ENCODE peak calls at places on chromosomes 16 and 17, in nine cellular contexts. V is kidney; X is H7; Z is fibroblast of lung; Y is Calu3; W is heart left ventricle; J is activated CD4-positive, alpha-beta T cell treated with anti-CD3 and anti-CD28 coated beads, Interleukin-2, amount 50 U/mL, for 1 hour; K is stimulated activated CD4-positive, alpha-beta T cell treated with anti-CD3 and anti-CD28 coated beads, Interleukin-1b, Interleukin-23, amount 100 ng/mL, for 1 hour; O is activated naive CD8-positive, alpha-beta T cell treated with anti-CD3 and anti-CD28 coated beads, Interleukin-2, amount 50 U/mL, for 16 hours. M is an unnamed sample.

GRCh38 chr16:89823087-89823823 is 5.0 kb upstream of the SPIRE2 start:
- DNase-seq in V (no peak), X (peak; percentile 78), Z (no peak), Y (no peak), W (no peak), J (no peak), K (no peak), O (no peak), M (no peak)

GRCh38 chr17:13541032-13541480 is 60.7 kb downstream of the HS3ST3A1 start:
- DNase-seq in V (no peak), X (no peak), Z (peak; percentile 98), Y (no peak), W (no peak), J (no peak), K (no peak), O (no peak), M (peak; percentile 95)

GRCh38 chr16:15776572-15776971 is 80.3 kb downstream of the MYH11 start:
- DNase-seq in V (peak; percentile 21), X (no peak), Z (no peak), Y (no peak), W (no peak), J (no peak), K (no peak), O (no peak), M (no peak)

GRCh38 chr16:87636050-87636684 is 33.9 kb downstream of the JPH3 start:
- DNase-seq in V (peak; percentile 95), X (peak; percentile 98), Z (peak; percentile 61), Y (peak; percentile 91), W (peak; percentile 90), J (peak; percentile 80), K (peak; percentile 54), O (peak; percentile 60), M (peak; percentile 72)

GRCh38 chr16:71698491-71698890 is 26.0 kb downstream of the PHLPP2 start:
- DNase-seq in V (no peak), X (no peak), Z (no peak), Y (no peak), W (no peak), J (no peak), K (no peak), O (no peak), M (no peak)

GRCh38 chr16:20884240-20884556 is 16.0 kb downstream of the DCUN1D3 start:
- DNase-seq in V (no peak), X (no peak), Z (peak; percentile 85), Y (no peak), W (no peak), J (no peak), K (no peak), O (no peak), M (peak; percentile 67)

GRCh38 chr16:22635345-22635744 is 124.7 kb downstream of the NPIPB5 start:
- DNase-seq in V (no peak), X (peak; percentile 46), Z (peak; percentile 12), Y (no peak), W (no peak), J (no peak), K (no peak), O (no peak), M (peak; percentile 61)

GRCh38 chr17:71753070-71753469 is 367.8 kb upstream of the SOX9 start:
- DNase-seq in V (no peak), X (no peak), Z (peak; percentile 29), Y (no peak), W (no peak), J (no peak), K (no peak), O (no peak), M (no peak)

GRCh38 chr17:16662936-16663335 is 9.3 kb upstream of the ZNF624 start:
- DNase-seq in V (no peak), X (no peak), Z (peak; percentile 28), Y (no peak), W (no peak), J (no peak), K (no peak), O (no peak), M (no peak)